ENCODE peak calls at places on chromosome X, in four cellular contexts. B is GM06990, V is anterior cingulate cortex, N is GM03348. Z is an unnamed sample.

GRCh38 chrX:108090474-108091265 is 672 bp downstream of the PSMD10 start:
- DNase-seq in B (no peak), V (no peak), N (peak), Z (peak)

GRCh38 chrX:9362529-9362928 is 102.3 kb upstream of the TBL1X start:
- DNase-seq in B (no peak), V (no peak), N (no peak), Z (no peak)

GRCh38 chrX:102765217-102765616 is 44.7 kb downstream of the GPRASP3 start:
- DNase-seq in B (no peak), V (no peak), N (peak), Z (peak)

GRCh38 chrX:119521246-119521645 is 44.0 kb downstream of the STEEP1 start:
- DNase-seq in B (no peak), V (no peak), N (no peak), Z (no peak)

GRCh38 chrX:38117485-38117884 is 103.2 kb downstream of the SRPX start:
- DNase-seq in B (no peak), V (no peak), N (no peak), Z (no peak)

GRCh38 chrX:17025903-17026302 is 79.4 kb downstream of the REPS2 start:
- DNase-seq in B (no peak), V (no peak), N (no peak), Z (no peak)

GRCh38 chrX:18927558-18927957 is 56.4 kb downstream of the PHKA2 start:
- DNase-seq in B (no peak), V (no peak), N (no peak), Z (no peak)

GRCh38 chrX:48972214-48973164 is 845 bp upstream of the KCND1 start:
- DNase-seq in B (no peak), V (no peak), N (peak), Z (peak)

GRCh38 chrX:41350150-41350975 is 16.4 kb downstream of the DDX3X start:
- DNase-seq in B (no peak), V (no peak), N (peak), Z (peak)

GRCh38 chrX:11663875-11664210 is 1.9 kb downstream of the ARHGAP6 start:
- DNase-seq in B (no peak), V (no peak), N (no peak), Z (no peak)

GRCh38 chrX:132467029-132467428 is 21.8 kb downstream of the MBNL3 start:
- DNase-seq in B (no peak), V (no peak), N (peak), Z (peak)

GRCh38 chrX:27910412-27910811 is 70.8 kb downstream of the DCAF8L1 start:
- DNase-seq in B (no peak), V (no peak), N (no peak), Z (no peak)

GRCh38 chrX:72003811-72004750 is 93.4 kb downstream of the NHSL2 start:
- DNase-seq in B (no peak), V (no peak), N (peak), Z (no peak)

GRCh38 chrX:113747274-113747973 is 836.5 kb upstream of the HTR2C start:
- DNase-seq in B (no peak), V (no peak), N (no peak), Z (no peak)

GRCh38 chrX:155534800-155535199 is 76.4 kb upstream of the F8A3 start:
- DNase-seq in B (no peak), V (no peak), N (no peak), Z (no peak)